ENCODE peak calls at places on chromosomes 6 and 20, in eight cellular contexts. T is aorta, A is left ventricle myocardium inferior, G is brain microvascular endothelial cell, J is fibroblast of lung, V is uterus, I is GM23248, Y is right cardiac atrium. P is an unnamed sample.

GRCh38 chr20:38046572-38046971 is 13.0 kb downstream of the RPRD1B start:
- DNase-seq in A (no peak), I (no peak), T (no peak), V (no peak), J (no peak), G (no peak), Y (no peak), P (no peak)

GRCh38 chr20:31641391-31641790 is 3.7 kb downstream of the COX4I2 start:
- DNase-seq in T (no peak), Y (no peak), J (no peak), A (no peak), V (no peak), G (no peak), I (no peak), P (no peak)

GRCh38 chr20:3900187-3900604 is 11.0 kb downstream of the PANK2 start:
- DNase-seq in Y (no peak), G (no peak), A (no peak), J (peak; percentile 42), I (peak; percentile 36), V (no peak), T (no peak), P (no peak)

GRCh38 chr6:26743157-26743821 is 83.7 kb upstream of the ZNF322 start:
- DNase-seq in J (peak; percentile 85), I (peak; percentile 56), T (no peak), G (peak; percentile 77), V (no peak), A (no peak), Y (no peak), P (no peak)

GRCh38 chr20:49676581-49677291 is 36.9 kb downstream of the B4GALT5 start:
- DNase-seq in T (no peak), A (no peak), Y (no peak), J (peak; percentile 78), G (peak; percentile 34), I (peak; percentile 84), V (no peak), P (peak; percentile 92)

GRCh38 chr6:20707166-20707485 is 172.9 kb downstream of the CDKAL1 start:
- DNase-seq in A (no peak), G (no peak), V (no peak), T (no peak), I (no peak), Y (no peak), J (peak; percentile 36), P (no peak)

GRCh38 chr6:39839445-39839844 is 47.3 kb downstream of the DAAM2 start:
- DNase-seq in T (no peak), A (no peak), J (no peak), V (no peak), G (no peak), Y (no peak), I (no peak), P (no peak)

GRCh38 chr6:117920493-117920845 is 13.4 kb downstream of the SLC35F1 start:
- DNase-seq in T (no peak), Y (no peak), V (no peak), J (no peak), G (no peak), A (no peak), I (no peak), P (no peak)

GRCh38 chr20:1900321-1900791 is 5.1 kb downstream of the SIRPA start:
- DNase-seq in V (peak; percentile 50), I (peak; percentile 85), G (peak; percentile 68), Y (peak; percentile 69), A (peak; percentile 30), T (no peak), J (peak; percentile 81), P (no peak)

GRCh38 chr6:98808522-98809210 is 25.7 kb upstream of the POU3F2 start:
- DNase-seq in Y (no peak), J (peak; percentile 76), T (no peak), I (peak; percentile 12), V (no peak), A (no peak), G (peak; percentile 7), P (no peak)

GRCh38 chr6:157946865-157947532 is 34.7 kb upstream of the SYNJ2 start:
- DNase-seq in G (no peak), V (no peak), J (no peak), A (no peak), I (peak; percentile 21), Y (no peak), T (no peak), P (no peak)

GRCh38 chr6:40894962-40895799 is 143.8 kb downstream of the UNC5CL start:
- DNase-seq in Y (peak; percentile 55), J (peak; percentile 47), I (peak; percentile 81), G (peak; percentile 43), T (no peak), A (peak; percentile 40), V (peak; percentile 43), P (no peak)

GRCh38 chr6:20632696-20633095 is 98.4 kb downstream of the CDKAL1 start:
- DNase-seq in J (no peak), A (no peak), G (no peak), I (no peak), Y (no peak), T (no peak), V (no peak), P (no peak)

GRCh38 chr20:60697252-60697651 is 554.8 kb upstream of the CDH4 start:
- DNase-seq in I (no peak), T (no peak), A (no peak), G (no peak), Y (no peak), V (no peak), J (no peak), P (no peak)

GRCh38 chr6:8064638-8065518 is 689 bp upstream of the BLOC1S5 start:
- DNase-seq in I (no peak), V (no peak), J (no peak), G (no peak), T (no peak), A (no peak), Y (no peak), P (no peak)

GRCh38 chr20:36830791-36831691 is 44.9 kb upstream of the TLDC2 start:
- DNase-seq in I (peak; percentile 80), V (peak; percentile 76), Y (peak; percentile 84), A (peak; percentile 80), G (no peak), J (peak; percentile 23), T (peak; percentile 94), P (no peak)

GRCh38 chr20:10902836-10903410 is 229.1 kb upstream of the JAG1 start:
- DNase-seq in A (no peak), T (no peak), I (peak; percentile 42), J (peak; percentile 57), Y (no peak), G (no peak), V (no peak), P (no peak)

GRCh38 chr6:30894381-30894780 is 10.1 kb downstream of the DDR1 start:
- DNase-seq in T (peak; percentile 62), A (no peak), G (no peak), Y (no peak), I (no peak), V (no peak), J (no peak), P (no peak)

GRCh38 chr6:140541288-140541687 is 1166.8 kb upstream of the CITED2 start:
- DNase-seq in V (no peak), G (no peak), I (no peak), J (peak; percentile 56), T (no peak), Y (no peak), A (no peak), P (no peak)

GRCh38 chr6:144352310-144352709 is 67.2 kb downstream of the UTRN start:
- DNase-seq in Y (no peak), J (no peak), A (no peak), G (no peak), I (no peak), V (no peak), T (no peak), P (no peak)

GRCh38 chr6:44133003-44133931 is 5.9 kb downstream of the TMEM63B start:
- DNase-seq in A (peak; percentile 55), V (no peak), T (no peak), I (peak; percentile 74), G (no peak), Y (peak; percentile 43), J (peak; percentile 13), P (no peak)

GRCh38 chr6:107121964-107122495 is 6.7 kb upstream of the BEND3 start:
- DNase-seq in V (no peak), Y (no peak), T (no peak), G (no peak), A (no peak), J (no peak), I (no peak), P (no peak)

GRCh38 chr20:52290602-52291001 is 99.0 kb upstream of the ZFP64 start:
- DNase-seq in V (no peak), Y (no peak), J (no peak), T (no peak), G (no peak), I (no peak), A (no peak), P (no peak)

DNA sequence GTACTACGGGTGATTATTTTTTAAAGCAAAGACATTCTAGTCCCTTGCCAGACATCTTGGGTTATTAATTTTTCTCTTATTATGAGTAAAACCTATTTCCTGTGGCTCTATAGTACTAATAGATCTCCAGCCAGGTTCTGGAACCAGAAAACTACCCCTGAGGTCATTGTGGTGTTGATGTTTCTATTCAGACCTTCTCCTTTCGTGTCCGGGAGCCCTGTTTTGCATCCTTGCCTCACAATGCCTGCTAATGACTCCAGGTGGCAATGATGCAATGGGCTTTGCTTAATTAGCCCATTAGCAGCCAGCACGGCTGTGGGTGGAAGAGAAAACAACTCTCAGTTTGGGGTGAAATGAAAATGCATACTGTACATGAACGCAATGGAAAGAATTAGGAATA is 62.9 kb upstream of the ARG1 start:
- DNase-seq in G (no peak), V (no peak), I (no peak), T (no peak), A (no peak), J (no peak), Y (no peak), P (no peak)
- H3K27ac ChIP-seq in G (no peak overlapping the region), V (no peak overlapping the region), I (no peak overlapping the region), T (no peak overlapping the region), A (no peak overlapping the region), J (no peak overlapping the region), Y (no peak overlapping the region), P (no peak overlapping the region)

GRCh38 chr6:105676837-105677236 is 274.0 kb upstream of the PREP start:
- DNase-seq in V (no peak), I (no peak), A (no peak), G (no peak), Y (no peak), J (peak; percentile 16), T (no peak), P (no peak)
- H3K27ac ChIP-seq in V (no peak overlapping the region), I (no peak overlapping the region), A (no peak overlapping the region), G (no peak overlapping the region), Y (no peak overlapping the region), J (no peak overlapping the region), T (no peak overlapping the region), P (no peak overlapping the region)

GRCh38 chr20:62752671-62753501 is 43.4 kb upstream of the MRGBP start:
- DNase-seq in V (no peak), J (peak; percentile 8), I (peak; percentile 40), G (no peak), A (peak; percentile 12), T (peak; percentile 70), Y (peak; percentile 8), P (no peak)
- H3K27ac ChIP-seq in V (no peak overlapping the region), J (no peak overlapping the region), I (no peak overlapping the region), G (no peak overlapping the region), A (no peak overlapping the region), T (no peak overlapping the region), Y (no peak overlapping the region), P (no peak overlapping the region)

DNA sequence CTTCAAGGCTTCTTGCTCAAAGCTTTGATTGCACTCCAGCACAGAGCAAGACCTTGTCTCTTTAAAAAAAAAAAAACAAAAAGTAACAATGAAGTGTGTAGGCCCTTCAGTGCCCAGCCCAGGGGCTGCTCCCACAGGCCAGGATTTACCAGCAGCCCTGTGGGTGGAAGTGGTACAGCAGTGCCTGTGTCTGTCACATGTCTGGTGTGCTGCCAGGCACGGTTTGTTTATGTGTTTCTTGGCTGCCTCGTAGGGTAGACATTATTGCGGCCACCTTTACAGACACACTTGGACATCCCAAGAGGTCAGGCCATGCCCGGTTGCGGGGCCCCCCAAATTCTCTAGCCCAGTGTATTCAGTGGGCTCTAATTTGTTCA is 12.7 kb downstream of the DYNLRB1 start:
- DNase-seq in V (no peak), A (peak; percentile 74), G (no peak), T (no peak), Y (no peak), J (no peak), I (peak; percentile 15), P (no peak)
- H3K27ac ChIP-seq in V (no peak overlapping the region), A (peak overlapping the region; percentile 39), G (no peak overlapping the region), T (peak overlapping the region; percentile 26), Y (no peak overlapping the region), J (no peak overlapping the region), I (no peak overlapping the region), P (no peak overlapping the region)

P was measured in CD4-positive, CD25-positive, alpha-beta regulatory T cell.